ENCODE peak calls at places on chromosome 9, in seven cellular contexts. S, X, C, H, Y, G and T are unnamed samples.

GRCh38 chr9:104866186-104866585 is 61.8 kb downstream of the ABCA1 start:
- DNase-seq in S (no peak), X (no peak), C (no peak), H (no peak), Y (no peak), G (no peak), T (no peak)

GRCh38 chr9:83991355-83991754 is 10.8 kb downstream of the RMI1 start:
- DNase-seq in S (no peak), X (no peak), C (no peak), H (no peak), Y (no peak), G (no peak), T (no peak)

GRCh38 chr9:1052119-1052907 is 2.2 kb downstream of the DMRT2 start:
- DNase-seq in S (no peak), X (no peak), C (no peak), H (no peak), Y (no peak), G (no peak), T (no peak)

GRCh38 chr9:135515083-135515511 is 6.1 kb upstream of the LCN1 start:
- DNase-seq in S (peak; percentile 66), X (no peak), C (peak; percentile 49), H (no peak), Y (no peak), G (no peak), T (no peak)

GRCh38 chr9:70111042-70111602 is 67.5 kb downstream of the MAMDC2 start:
- DNase-seq in S (peak; percentile 85), X (peak; percentile 79), C (peak; percentile 94), H (peak; percentile 78), Y (peak; percentile 73), G (peak; percentile 16), T (peak; percentile 92)

GRCh38 chr9:112421771-112422222 is 41.9 kb downstream of the HSDL2 start:
- DNase-seq in S (no peak), X (no peak), C (no peak), H (no peak), Y (no peak), G (no peak), T (no peak)

GRCh38 chr9:34686231-34686630 is 4.8 kb downstream of the CCL19 start:
- DNase-seq in S (no peak), X (no peak), C (no peak), H (no peak), Y (no peak), G (no peak), T (peak; percentile 35)

GRCh38 chr9:135070198-135070951 is 17.1 kb upstream of the OLFM1 start:
- DNase-seq in S (peak; percentile 67), X (no peak), C (peak; percentile 48), H (peak; percentile 10), Y (no peak), G (no peak), T (no peak)

GRCh38 chr9:10387282-10387681 is 225.5 kb downstream of the PTPRD start:
- DNase-seq in S (no peak), X (no peak), C (no peak), H (no peak), Y (no peak), G (no peak), T (no peak)

GRCh38 chr9:125409637-125410521 is 148.3 kb downstream of the GAPVD1 start:
- DNase-seq in S (no peak), X (no peak), C (no peak), H (no peak), Y (no peak), G (peak; percentile 87), T (peak; percentile 86)

GRCh38 chr9:69805962-69806633 is 14.5 kb upstream of the CFAP95 start:
- DNase-seq in S (no peak), X (peak; percentile 16), C (peak; percentile 67), H (no peak), Y (no peak), G (no peak), T (peak; percentile 16)

GRCh38 chr9:133273819-133274218 is 1.2 kb downstream of the ABO start:
- DNase-seq in S (no peak), X (no peak), C (no peak), H (no peak), Y (no peak), G (no peak), T (no peak)
- TF ChIP-seq POLR2A in S (no peak), X (no peak), C (no peak), H (no peak), Y (no peak), G (no peak), T (no peak)

GRCh38 chr9:21854594-21854993 is 52.2 kb downstream of the MTAP start:
- DNase-seq in S (no peak), X (no peak), C (no peak), H (peak; percentile 63), Y (no peak), G (no peak), T (no peak)
- TF ChIP-seq POLR2A in S (no peak), X (no peak), C (no peak), H (no peak), Y (no peak), G (no peak), T (no peak)

GRCh38 chr9:127446720-127447415 is 4.3 kb downstream of the RPL12 start:
- DNase-seq in S (no peak), X (no peak), C (no peak), H (no peak), Y (no peak), G (no peak), T (no peak)

GRCh38 chr9:127444921-127445850 is 6.0 kb downstream of the RPL12 start:
- DNase-seq in S (no peak), X (no peak), C (no peak), H (no peak), Y (no peak), G (no peak), T (no peak)

GRCh38 chr9:127447416-127448111 is 3.6 kb downstream of the RPL12 start:
- DNase-seq in S (no peak), X (no peak), C (no peak), H (no peak), Y (no peak), G (no peak), T (no peak)

GRCh38 chr9:127444283-127444920 is 6.8 kb downstream of the RPL12 start:
- DNase-seq in S (no peak), X (no peak), C (no peak), H (no peak), Y (no peak), G (no peak), T (no peak)

DNA sequence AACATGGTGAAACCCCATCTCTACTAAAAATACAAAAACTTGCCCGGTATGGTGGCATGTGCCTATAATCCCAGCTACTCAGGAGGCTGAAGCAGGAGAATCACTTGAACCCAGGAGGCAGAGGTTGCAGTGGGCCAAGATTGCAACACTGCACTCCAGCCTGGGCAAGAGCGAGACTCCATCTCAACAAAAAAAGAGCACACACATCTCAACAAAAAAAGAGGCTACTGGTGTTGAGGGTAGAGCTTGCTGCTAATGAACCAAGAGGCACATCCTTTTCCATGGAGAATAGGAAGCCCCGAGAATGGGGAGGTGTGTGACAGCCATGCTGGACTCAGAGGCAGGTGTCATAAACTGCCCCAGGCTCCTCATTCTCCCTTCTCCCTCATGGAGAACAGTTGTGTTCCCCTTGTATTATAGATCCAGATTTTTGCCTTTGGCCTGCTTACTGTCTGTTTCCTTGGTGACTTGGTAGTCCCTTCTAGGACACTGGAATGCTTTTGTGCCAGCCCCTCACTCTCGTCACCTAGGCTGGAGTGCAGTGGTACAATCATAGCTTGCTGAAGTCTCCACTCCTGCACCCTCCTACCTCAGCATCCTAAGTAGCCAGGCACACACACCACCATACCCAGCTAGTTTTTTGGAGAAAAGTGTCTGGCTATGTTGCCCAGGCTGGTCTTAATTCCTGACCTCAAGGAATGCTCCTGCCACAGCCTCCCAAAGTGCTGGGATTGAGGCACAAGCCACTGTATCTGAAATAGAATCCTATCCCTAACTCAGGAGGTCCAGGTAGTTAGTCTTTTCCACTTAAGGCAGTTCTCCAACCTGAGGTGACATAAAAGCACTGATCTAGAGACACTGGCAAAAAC is 5.1 kb downstream of the RPL12 start:
- DNase-seq in S (no peak), X (no peak), C (no peak), H (no peak), Y (no peak), G (no peak), T (no peak)
- TF ChIP-seq POLR2A in S (no peak), X (no peak), C (no peak), H (no peak), Y (peak; percentile 78), G (peak; percentile 58), T (no peak)

DNA sequence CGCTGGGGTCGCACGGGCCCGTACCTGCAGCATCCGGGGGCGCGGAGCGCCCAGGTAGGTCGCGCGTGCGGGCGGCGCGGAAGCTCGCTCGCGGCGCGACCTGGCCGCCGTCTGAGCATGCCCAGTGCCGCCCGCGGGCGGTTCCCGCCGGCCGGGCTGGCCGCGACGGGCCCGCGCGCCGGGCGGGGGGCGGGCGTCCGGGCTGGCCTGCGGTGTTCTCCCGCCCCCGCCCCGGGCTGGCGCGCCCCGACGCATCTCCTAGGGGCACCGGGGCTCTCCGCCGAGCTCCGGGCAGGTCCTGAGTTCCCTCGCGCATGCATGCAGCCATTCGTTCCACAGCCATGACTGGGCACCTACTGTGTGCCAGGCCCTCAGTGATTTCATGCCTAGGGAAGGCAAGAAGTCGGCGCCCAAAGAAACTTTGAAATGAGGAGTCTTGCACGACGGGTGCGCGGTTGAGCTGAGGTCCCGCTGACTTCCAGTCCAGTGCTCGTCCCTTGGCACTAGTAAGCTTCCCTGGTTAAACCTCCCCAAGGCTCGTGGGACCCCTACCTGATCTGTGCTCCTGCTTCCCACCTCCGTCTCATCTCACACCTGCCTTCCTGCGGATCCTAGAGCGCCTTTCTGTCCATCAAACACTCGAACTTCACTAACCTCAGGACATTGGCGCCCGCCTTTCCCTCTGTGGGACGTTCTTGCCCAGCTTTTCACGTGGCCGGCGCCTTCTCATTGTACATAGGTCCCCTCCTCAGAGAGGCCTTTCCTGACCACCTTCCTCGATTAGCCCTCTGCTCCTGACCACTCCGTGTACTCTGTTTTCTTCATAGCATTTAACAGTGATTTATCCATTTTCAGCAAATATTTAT is at the start of gene PTPN3:
- DNase-seq in S (no peak), X (no peak), C (no peak), H (peak; percentile 46), Y (no peak), G (no peak), T (peak; percentile 18)
- TF ChIP-seq POLR2A in S (no peak), X (no peak), C (no peak), H (peak; percentile 41), Y (no peak), G (no peak), T (no peak)

GRCh38 chr9:124291801-124292396 is 34.1 kb downstream of the NEK6 start:
- DNase-seq in S (peak; percentile 80), X (peak; percentile 66), C (no peak), H (peak; percentile 42), Y (no peak), G (no peak), T (peak; percentile 63)
- TF ChIP-seq POLR2A in S (no peak), X (no peak), C (no peak), H (no peak), Y (no peak), G (no peak), T (no peak)

DNA sequence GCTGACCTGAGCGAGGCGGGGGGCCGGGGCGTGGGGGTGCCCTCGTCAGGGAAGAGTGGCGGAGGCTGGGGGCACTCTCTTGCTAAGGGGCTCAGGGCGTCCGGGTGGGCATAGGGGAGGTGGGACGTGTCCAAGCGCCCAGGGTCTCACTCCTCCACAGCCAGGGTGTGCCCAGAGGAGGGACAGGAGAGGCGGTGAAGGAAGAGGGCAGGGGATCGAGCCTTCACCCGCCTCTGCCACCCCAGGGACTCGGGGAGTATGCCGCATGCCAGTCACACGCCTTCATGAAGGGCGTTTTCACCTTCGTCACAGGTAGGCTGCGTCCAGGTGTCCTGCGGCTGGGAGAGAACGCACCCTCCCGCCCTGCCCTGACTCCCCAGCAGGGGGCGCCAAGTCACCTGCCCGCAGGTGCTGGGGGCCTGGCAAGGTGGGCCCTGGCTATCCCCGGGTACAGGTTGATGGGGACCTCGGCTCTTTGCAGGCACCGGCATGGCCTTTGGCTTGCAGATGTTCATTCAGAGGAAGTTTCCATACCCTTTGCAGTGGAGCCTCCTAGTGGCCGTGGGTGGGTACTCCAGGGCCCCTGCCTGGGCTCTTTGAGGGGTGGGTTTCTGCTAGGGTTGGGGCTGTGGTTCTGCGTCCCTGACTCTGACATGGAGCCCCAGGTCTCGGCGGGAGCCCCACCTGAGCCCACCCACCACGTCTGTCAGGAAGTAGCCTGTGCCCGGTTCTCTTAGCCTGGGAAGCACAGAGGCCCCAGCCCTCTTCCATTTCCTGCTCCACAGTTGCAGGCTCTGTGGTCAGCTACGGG is 527 bp downstream of the TMEM141 start:
- DNase-seq in S (peak; percentile 93), X (peak; percentile 54), C (no peak), H (peak; percentile 72), Y (peak; percentile 26), G (peak; percentile 56), T (peak; percentile 69)
- TF ChIP-seq POLR2A in S (no peak), X (no peak), C (no peak), H (no peak), Y (no peak), G (no peak), T (no peak)